ENCODE peak calls at places on chromosomes 1 and 21, in ten cellular contexts. A is Peyer's patch; F is CD4-positive, alpha-beta T cell; I is psoas muscle; O is upper lobe of right lung; N is WERI-Rb-1; M is left ventricle myocardium inferior; X is GM12864; J is epithelial cell of esophagus; G is fibroblast of lung. B is an unnamed sample.
A peak's percentile ranks its signal among the peaks of the same experiment; 100 is the strongest.

GRCh38 chr1:244424649-244425334 is 26.9 kb downstream of the ADSS2 start:
- DNase-seq in I (no peak), A (no peak), G (no peak), X (no peak), J (no peak), O (no peak), N (no peak), M (no peak), F (no peak), B (no peak)

GRCh38 chr1:185704181-185704580 is 30.0 kb upstream of the HMCN1 start:
- DNase-seq in I (no peak), A (no peak), X (no peak), J (no peak), O (no peak), F (no peak), M (no peak), N (no peak), G (no peak), B (no peak)

GRCh38 chr1:184684285-184685077 is 70.2 kb downstream of the EDEM3 start:
- DNase-seq in J (no peak), F (no peak), G (peak; percentile 44), A (no peak), N (no peak), I (peak; percentile 34), X (no peak), M (peak; percentile 33), O (no peak), B (no peak)

GRCh38 chr1:40877681-40878080 is 15.5 kb upstream of the CITED4 start:
- DNase-seq in A (no peak), M (peak; percentile 52), X (no peak), F (no peak), I (peak; percentile 60), O (no peak), G (peak; percentile 82), J (peak; percentile 82), N (peak; percentile 78), B (peak; percentile 32)

GRCh38 chr1:216917039-216917438 is 193.8 kb upstream of the ESRRG start:
- DNase-seq in X (no peak), M (no peak), I (no peak), J (no peak), F (no peak), A (no peak), N (no peak), G (no peak), O (no peak), B (no peak)

GRCh38 chr1:40861227-40862003 is 748 bp downstream of the CITED4 start:
- DNase-seq in N (no peak), O (peak; percentile 78), A (peak; percentile 63), I (peak; percentile 59), M (peak; percentile 63), G (peak; percentile 48), X (no peak), F (no peak), J (peak; percentile 68), B (peak; percentile 38)

GRCh38 chr1:247118946-247119446 is 14.8 kb upstream of the ZNF669 start:
- DNase-seq in X (no peak), A (no peak), O (no peak), J (peak; percentile 22), N (peak; percentile 83), M (no peak), I (no peak), G (peak; percentile 21), F (no peak), B (no peak)

GRCh38 chr1:153493343-153493960 is 33.0 kb upstream of the S100A7 start:
- DNase-seq in O (no peak), G (no peak), F (no peak), N (peak; percentile 13), X (no peak), I (no peak), J (peak; percentile 88), A (no peak), M (no peak), B (no peak)

GRCh38 chr21:45540601-45540970 is 1.7 kb downstream of the SLC19A1 start:
- DNase-seq in M (peak; percentile 13), G (no peak), O (peak; percentile 54), I (no peak), F (no peak), A (peak; percentile 45), X (no peak), J (no peak), N (peak; percentile 5), B (no peak)

GRCh38 chr1:208027861-208028260 is 116.9 kb upstream of the CD34 start:
- DNase-seq in A (no peak), M (no peak), O (no peak), F (no peak), X (no peak), I (no peak), J (no peak), G (no peak), N (no peak), B (no peak)

GRCh38 chr1:220905650-220906560 is 26.7 kb downstream of the HLX start:
- DNase-seq in X (no peak), G (no peak), O (no peak), I (no peak), N (no peak), F (no peak), A (no peak), J (no peak), M (no peak), B (no peak)

GRCh38 chr1:220901906-220902305 is 22.7 kb downstream of the HLX start:
- DNase-seq in I (no peak), A (no peak), N (no peak), J (no peak), F (no peak), G (no peak), O (no peak), X (no peak), M (no peak), B (no peak)

GRCh38 chr1:220904861-220905260 is 25.6 kb downstream of the HLX start:
- DNase-seq in M (no peak), X (no peak), J (no peak), I (no peak), A (no peak), G (no peak), F (no peak), N (no peak), O (no peak), B (no peak)

GRCh38 chr1:220900842-220901241 is 21.6 kb downstream of the HLX start:
- DNase-seq in G (no peak), X (no peak), O (no peak), F (no peak), I (no peak), N (no peak), M (no peak), J (no peak), A (no peak), B (no peak)

DNA sequence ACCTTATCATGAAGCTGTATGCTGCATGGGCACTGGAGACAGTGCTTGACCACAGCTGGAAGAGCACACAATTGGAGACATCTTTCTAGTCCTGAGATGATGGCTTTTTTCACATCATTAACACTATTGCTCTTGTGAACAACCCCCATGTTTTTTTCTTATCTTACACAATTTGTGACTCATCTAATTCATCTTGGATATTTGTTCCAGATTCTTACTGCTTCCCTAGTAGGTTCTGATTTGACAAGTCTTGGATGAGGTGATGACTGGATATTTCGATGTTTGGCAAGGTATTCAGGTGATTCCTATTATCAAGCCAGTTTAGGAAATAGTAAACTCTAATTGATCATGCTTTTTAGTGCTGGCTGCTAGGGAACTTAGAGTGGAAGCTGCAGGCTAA is 23.7 kb downstream of the HLX start:
- DNase-seq in F (no peak), N (no peak), G (no peak), X (no peak), I (no peak), J (peak; percentile 20), O (no peak), A (no peak), M (no peak), B (no peak)
- TF ChIP-seq CTCF in F (no peak), N (no peak), G (no peak), X (no peak), I (no peak), J (no peak), O (no peak), A (no peak), M (no peak), B (no peak)

GRCh38 chr1:1510912-1511532 is 940 bp upstream of the ATAD3A start:
- DNase-seq in I (no peak), G (no peak), X (no peak), A (no peak), F (no peak), M (no peak), N (peak; percentile 80), O (no peak), J (peak; percentile 35), B (peak; percentile 48)
- TF ChIP-seq CTCF in I (no peak), G (no peak), X (peak; percentile 2), A (no peak), F (no peak), M (no peak), N (no peak), O (no peak), J (no peak), B (no peak)

DNA sequence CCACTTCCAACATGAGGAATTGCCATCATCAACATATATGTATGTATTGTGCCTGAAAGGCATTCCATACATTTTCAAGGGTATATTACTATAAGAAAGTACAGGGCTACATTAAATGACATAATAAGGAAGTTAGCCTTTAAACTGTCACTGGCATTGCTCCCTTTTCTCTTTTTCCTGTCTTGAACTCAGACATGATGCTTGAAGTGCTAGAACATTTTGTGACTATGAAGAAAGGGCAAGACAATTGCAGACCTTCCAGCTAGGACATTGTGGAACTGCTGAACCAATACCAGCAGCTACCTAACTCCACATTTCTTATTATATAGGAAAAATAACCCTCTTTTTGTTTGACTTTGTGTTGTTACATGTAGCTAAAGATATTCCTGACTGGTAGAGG is 2.9 kb upstream of the TSPAN2 start:
- DNase-seq in G (no peak), M (no peak), N (no peak), J (no peak), X (no peak), I (no peak), O (no peak), A (no peak), F (no peak), B (no peak)
- TF ChIP-seq CTCF in G (no peak), M (no peak), N (no peak), J (no peak), X (no peak), I (no peak), O (no peak), A (no peak), F (no peak), B (no peak)

GRCh38 chr21:41068411-41069304 is 99.3 kb upstream of the BACE2 start:
- DNase-seq in N (peak; percentile 93), O (peak; percentile 92), I (peak; percentile 79), A (peak; percentile 81), F (peak; percentile 45), G (peak; percentile 48), J (peak; percentile 75), X (peak; percentile 8), M (peak; percentile 80), B (peak; percentile 72)

GRCh38 chr21:41075668-41076463 is 92.1 kb upstream of the BACE2 start:
- DNase-seq in M (no peak), G (no peak), I (no peak), F (no peak), X (no peak), O (no peak), J (no peak), N (no peak), A (no peak), B (no peak)

GRCh38 chr21:41074607-41075184 is 93.3 kb upstream of the BACE2 start:
- DNase-seq in M (no peak), J (no peak), F (no peak), N (no peak), A (no peak), O (no peak), X (no peak), I (no peak), G (no peak), B (no peak)

GRCh38 chr21:41069305-41069642 is 98.7 kb upstream of the BACE2 start:
- DNase-seq in I (no peak), X (no peak), M (no peak), J (no peak), F (no peak), N (no peak), O (no peak), G (no peak), A (no peak), B (no peak)

GRCh38 chr21:41071410-41071809 is 96.5 kb upstream of the BACE2 start:
- DNase-seq in J (no peak), M (no peak), N (peak; percentile 79), X (no peak), O (no peak), F (no peak), A (no peak), I (no peak), G (no peak), B (no peak)
- TF ChIP-seq CTCF in J (peak; percentile 16), M (no peak), N (peak; percentile 93), X (no peak), O (no peak), F (no peak), A (no peak), I (no peak), G (no peak), B (no peak)

B was measured in colonic mucosa.